ENCODE peak calls at places on chromosome 3, in eight cellular contexts. J, S, E, I, K, Y, R and V are unnamed samples.

GRCh38 chr3:179735321-179735720 is 82.5 kb downstream of the USP13 start:
- DNase-seq in J (no peak), S (no peak), E (no peak), I (no peak), K (no peak), Y (no peak), R (no peak), V (no peak)

GRCh38 chr3:71511446-71511845 is 72.1 kb downstream of the FOXP1 start:
- DNase-seq in J (no peak), S (no peak), E (no peak), I (no peak), K (no peak), Y (no peak), R (no peak), V (no peak)

GRCh38 chr3:31106912-31107311 is 212.5 kb upstream of the GADL1 start:
- DNase-seq in J (no peak), S (no peak), E (no peak), I (no peak), K (no peak), Y (no peak), R (no peak), V (no peak)

GRCh38 chr3:53005854-53006513 is 39.9 kb downstream of the SFMBT1 start:
- DNase-seq in J (no peak), S (no peak), E (no peak), I (no peak), K (no peak), Y (no peak), R (no peak), V (no peak)

GRCh38 chr3:63384382-63384781 is 106.3 kb downstream of the SYNPR start:
- DNase-seq in J (no peak), S (no peak), E (no peak), I (no peak), K (no peak), Y (no peak), R (no peak), V (no peak)

GRCh38 chr3:168273917-168274316 is 178.2 kb upstream of the GOLIM4 start:
- DNase-seq in J (no peak), S (no peak), E (no peak), I (no peak), K (no peak), Y (no peak), R (no peak), V (no peak)

GRCh38 chr3:107142171-107142570 is 235.1 kb upstream of the CCDC54 start:
- DNase-seq in J (no peak), S (no peak), E (no peak), I (no peak), K (peak), Y (no peak), R (no peak), V (no peak)

GRCh38 chr3:190384241-190384863 is 3.6 kb upstream of the CLDN16 start:
- DNase-seq in J (peak), S (no peak), E (peak), I (no peak), K (peak), Y (no peak), R (peak), V (peak)

GRCh38 chr3:62723636-62724217 is 151.5 kb downstream of the CADPS start:
- DNase-seq in J (peak), S (no peak), E (no peak), I (no peak), K (no peak), Y (no peak), R (no peak), V (peak)

GRCh38 chr3:81472600-81473362 is 288.7 kb downstream of the GBE1 start:
- DNase-seq in J (no peak), S (no peak), E (no peak), I (no peak), K (no peak), Y (no peak), R (no peak), V (no peak)

GRCh38 chr3:155744626-155745324 is at the start of gene PLCH1:
- DNase-seq in J (peak), S (peak), E (peak), I (peak), K (peak), Y (peak), R (peak), V (peak)

GRCh38 chr3:71876706-71877105 is 91.8 kb upstream of the PROK2 start:
- DNase-seq in J (no peak), S (no peak), E (no peak), I (no peak), K (no peak), Y (no peak), R (no peak), V (no peak)

GRCh38 chr3:197309528-197310361 is 11.3 kb upstream of the DLG1 start:
- DNase-seq in J (peak), S (no peak), E (peak), I (no peak), K (no peak), Y (no peak), R (peak), V (no peak)

GRCh38 chr3:136343873-136344281 is 93.7 kb downstream of the PCCB start:
- DNase-seq in J (no peak), S (no peak), E (peak), I (no peak), K (no peak), Y (no peak), R (peak), V (no peak)

GRCh38 chr3:52238761-52239701 is at the start of gene TWF2:
- DNase-seq in J (peak), S (peak), E (peak), I (peak), K (peak), Y (peak), R (peak), V (peak)

GRCh38 chr3:71254251-71254650 is 329.3 kb downstream of the FOXP1 start:
- DNase-seq in J (no peak), S (no peak), E (peak), I (no peak), K (no peak), Y (no peak), R (peak), V (no peak)

GRCh38 chr3:37214076-37214475 is 39.7 kb upstream of the LRRFIP2 start:
- DNase-seq in J (no peak), S (no peak), E (no peak), I (no peak), K (no peak), Y (no peak), R (no peak), V (no peak)

GRCh38 chr3:194070220-194070633 is 65.7 kb upstream of the HES1 start:
- DNase-seq in J (no peak), S (no peak), E (no peak), I (no peak), K (no peak), Y (no peak), R (no peak), V (no peak)

GRCh38 chr3:46483799-46484198 is 14.0 kb upstream of the RTP3 start:
- DNase-seq in J (no peak), S (no peak), E (peak), I (no peak), K (no peak), Y (no peak), R (no peak), V (no peak)

GRCh38 chr3:33313331-33313730 is 36.1 kb downstream of the FBXL2 start:
- DNase-seq in J (no peak), S (no peak), E (no peak), I (no peak), K (no peak), Y (no peak), R (no peak), V (no peak)

GRCh38 chr3:1726741-1727140 is 371.9 kb upstream of the CNTN4 start:
- DNase-seq in J (no peak), S (no peak), E (peak), I (no peak), K (no peak), Y (no peak), R (no peak), V (no peak)

GRCh38 chr3:13827256-13827655 is 52.6 kb downstream of the WNT7A start:
- DNase-seq in J (no peak), S (no peak), E (no peak), I (no peak), K (no peak), Y (no peak), R (no peak), V (no peak)

GRCh38 chr3:71060536-71060935 is 523.0 kb downstream of the FOXP1 start:
- DNase-seq in J (no peak), S (no peak), E (no peak), I (no peak), K (no peak), Y (no peak), R (no peak), V (no peak)